ENCODE peak calls at places on chromosome 16, in six cellular contexts. I is GM23338; F is uterus; L is H7; S is AG08396; Z is naive thymus-derived CD8-positive, alpha-beta T cell. Y is an unnamed sample.

GRCh38 chr16:1740781-1741490 is 30.4 kb downstream of the NME3 start:
- DNase-seq in I (no peak), F (no peak), S (no peak), Z (no peak), L (peak), Y (no peak)

GRCh38 chr16:57637424-57637823 is 9.0 kb downstream of the ADGRG1 start:
- DNase-seq in Z (no peak), L (no peak), S (no peak), F (no peak), I (no peak), Y (no peak)

GRCh38 chr16:30430428-30430970 is 669 bp upstream of the DCTPP1 start:
- DNase-seq in I (no peak), Z (no peak), L (no peak), F (peak), S (no peak), Y (no peak)

GRCh38 chr16:10076037-10076436 is 106.2 kb downstream of the GRIN2A start:
- DNase-seq in Z (no peak), F (no peak), L (no peak), I (no peak), S (no peak), Y (no peak)

GRCh38 chr16:89442990-89443726 is 47.2 kb downstream of the ANKRD11 start:
- DNase-seq in Z (no peak), L (peak), S (peak), I (no peak), F (peak), Y (no peak)

GRCh38 chr16:85970712-85971220 is 71.8 kb downstream of the IRF8 start:
- DNase-seq in I (no peak), F (no peak), L (no peak), Z (no peak), S (no peak), Y (no peak)

GRCh38 chr16:15811778-15812750 is 44.8 kb downstream of the MYH11 start:
- DNase-seq in Z (no peak), S (peak), I (peak), L (no peak), F (no peak), Y (peak)

GRCh38 chr16:10988164-10988803 is 43.9 kb downstream of the CLEC16A start:
- DNase-seq in S (no peak), Z (no peak), L (peak), F (no peak), I (peak), Y (no peak)

GRCh38 chr16:30903002-30903401 is 6.6 kb downstream of the CTF1 start:
- DNase-seq in S (no peak), Z (peak), I (no peak), L (peak), F (no peak), Y (no peak)

GRCh38 chr16:2914233-2914632 is 2.5 kb downstream of the FLYWCH1 start:
- DNase-seq in Z (no peak), S (no peak), I (peak), L (peak), F (no peak), Y (no peak)

GRCh38 chr16:67951485-67951884 is 7.6 kb upstream of the LCAT start:
- DNase-seq in L (no peak), I (no peak), Z (no peak), F (no peak), S (no peak), Y (no peak)

GRCh38 chr16:86665319-86665675 is 86.9 kb downstream of the FOXL1 start:
- DNase-seq in I (no peak), S (no peak), F (no peak), Z (no peak), L (no peak), Y (no peak)

GRCh38 chr16:9330036-9330545 is 238.6 kb downstream of the HAPSTR1 start:
- DNase-seq in F (no peak), Z (no peak), L (no peak), I (no peak), S (no peak), Y (no peak)

GRCh38 chr16:87461466-87461975 is 31.3 kb downstream of the ZCCHC14 start:
- DNase-seq in Z (peak), F (peak), S (peak), I (peak), L (peak), Y (no peak)

GRCh38 chr16:64534180-64534780 is 587.6 kb downstream of the CDH11 start:
- DNase-seq in Z (no peak), F (no peak), I (peak), S (no peak), L (no peak), Y (no peak)

GRCh38 chr16:65042966-65043365 is 78.9 kb downstream of the CDH11 start:
- DNase-seq in S (no peak), L (no peak), F (no peak), Z (no peak), I (no peak), Y (no peak)

GRCh38 chr16:67509016-67509415 is 19.6 kb upstream of the RIPOR1 start:
- DNase-seq in I (no peak), S (no peak), L (no peak), Z (peak), F (no peak), Y (no peak)

GRCh38 chr16:31253642-31254045 is 6.1 kb upstream of the ITGAM start:
- DNase-seq in Z (no peak), F (no peak), L (no peak), I (no peak), S (no peak), Y (no peak)

GRCh38 chr16:11255737-11256656 is at the start of gene SOCS1:
- DNase-seq in Z (peak), I (peak), L (peak), S (peak), F (peak), Y (no peak)

GRCh38 chr16:75073551-75074414 is 42.8 kb downstream of the LDHD start:
- DNase-seq in F (no peak), I (no peak), S (no peak), Z (no peak), L (no peak), Y (no peak)

GRCh38 chr16:78893340-78893739 is 707.2 kb downstream of the MAF start:
- DNase-seq in L (no peak), I (no peak), Z (no peak), F (no peak), S (no peak), Y (no peak)

GRCh38 chr16:55955845-55956244 is 80.7 kb upstream of the CES5A start:
- DNase-seq in Z (no peak), F (no peak), L (no peak), I (no peak), S (no peak), Y (no peak)

GRCh38 chr16:51328708-51329107 is 177.6 kb upstream of the SALL1 start:
- DNase-seq in L (no peak), Z (no peak), I (no peak), F (peak), S (no peak), Y (no peak)

GRCh38 chr16:71927383-71927782 is 32.1 kb downstream of the IST1 start:
- DNase-seq in Z (no peak), S (peak), I (no peak), F (peak), L (no peak), Y (peak)

Y was measured in BJ.